ENCODE peak calls at places on chromosomes 4 and X, in five cellular contexts. G is fibroblast of mammary gland, E is brain microvascular endothelial cell, A is mucosa of descending colon, T is NB4. N is an unnamed sample.

GRCh38 chr4:143559757-143560147 is 46.2 kb downstream of the SMARCA5 start:
- DNase-seq in G (peak), E (no peak), A (no peak), T (no peak), N (no peak)

GRCh38 chr4:78310732-78311100 is 240.9 kb upstream of the ANXA3 start:
- DNase-seq in G (no peak), E (no peak), A (no peak), T (no peak), N (no peak)

GRCh38 chr4:89837385-89837995 is 529 bp upstream of the SNCA start:
- DNase-seq in G (peak), E (peak), A (peak), T (no peak), N (peak)

GRCh38 chr4:84966382-84967291 is at the start of gene WDFY3:
- DNase-seq in G (peak), E (peak), A (peak), T (peak), N (peak)

GRCh38 chr4:19883841-19884240 is 367.9 kb upstream of the SLIT2 start:
- DNase-seq in G (peak), E (no peak), A (no peak), T (no peak), N (peak)

GRCh38 chr4:111267786-111268185 is 644.9 kb upstream of the PITX2 start:
- DNase-seq in G (no peak), E (no peak), A (no peak), T (no peak), N (no peak)

GRCh38 chrX:66013195-66013816 is 26.6 kb downstream of the VSIG4 start:
- DNase-seq in G (no peak), E (no peak), A (no peak), T (peak), N (no peak)

GRCh38 chr4:81166431-81166830 is 48.6 kb downstream of the PRKG2 start:
- DNase-seq in G (peak), E (no peak), A (no peak), T (no peak), N (no peak)

GRCh38 chrX:71533850-71534515 is 1.1 kb downstream of the OGT start:
- DNase-seq in G (peak), E (peak), A (peak), T (peak), N (peak)

GRCh38 chr4:52869196-52869595 is 7.1 kb downstream of the RASL11B start:
- DNase-seq in G (peak), E (no peak), A (peak), T (no peak), N (peak)

GRCh38 chr4:123603165-123603564 is 206.6 kb downstream of the SPRY1 start:
- DNase-seq in G (peak), E (peak), A (peak), T (peak), N (peak)

GRCh38 chr4:42627887-42628646 is 28.8 kb downstream of the ATP8A1 start:
- DNase-seq in G (peak), E (no peak), A (peak), T (peak), N (no peak)

GRCh38 chrX:94758130-94758529 is 1084.1 kb downstream of the FAM133A start:
- DNase-seq in G (no peak), E (no peak), A (no peak), T (no peak), N (no peak)

GRCh38 chr4:111283066-111283677 is 660.3 kb upstream of the PITX2 start:
- DNase-seq in G (peak), E (peak), A (peak), T (peak), N (peak)

GRCh38 chrX:20309796-20310195 is 43.1 kb upstream of the RPS6KA3 start:
- DNase-seq in G (no peak), E (peak), A (no peak), T (no peak), N (no peak)

GRCh38 chr4:24924309-24924781 is 11.5 kb upstream of the CCDC149 start:
- DNase-seq in G (peak), E (peak), A (no peak), T (no peak), N (peak)

GRCh38 chrX:129572422-129572821 is 32.4 kb downstream of the OCRL start:
- DNase-seq in G (no peak), E (no peak), A (no peak), T (no peak), N (no peak)

GRCh38 chr4:85515701-85516100 is 40.8 kb downstream of the ARHGAP24 start:
- DNase-seq in G (no peak), E (no peak), A (no peak), T (no peak), N (no peak)

GRCh38 chr4:25439913-25440477 is 62.9 kb downstream of the ANAPC4 start:
- DNase-seq in G (peak), E (peak), A (peak), T (peak), N (peak)

GRCh38 chrX:105653891-105654290 is 168.4 kb upstream of the NRK start:
- DNase-seq in G (peak), E (peak), A (no peak), T (no peak), N (peak)

GRCh38 chrX:111262086-111262485 is 8.2 kb downstream of the CAPN6 start:
- DNase-seq in G (peak), E (no peak), A (no peak), T (no peak), N (peak)

GRCh38 chrX:117972681-117973080 is 143.9 kb downstream of the KLHL13 start:
- DNase-seq in G (no peak), E (no peak), A (no peak), T (no peak), N (no peak)

GRCh38 chrX:115350696-115351408 is 61.3 kb downstream of the LUZP4 start:
- DNase-seq in G (no peak), E (no peak), A (no peak), T (no peak), N (no peak)
- H3K4me3 ChIP-seq in G (no peak), E (no peak), A (no peak), T (no peak), N (no peak)

DNA sequence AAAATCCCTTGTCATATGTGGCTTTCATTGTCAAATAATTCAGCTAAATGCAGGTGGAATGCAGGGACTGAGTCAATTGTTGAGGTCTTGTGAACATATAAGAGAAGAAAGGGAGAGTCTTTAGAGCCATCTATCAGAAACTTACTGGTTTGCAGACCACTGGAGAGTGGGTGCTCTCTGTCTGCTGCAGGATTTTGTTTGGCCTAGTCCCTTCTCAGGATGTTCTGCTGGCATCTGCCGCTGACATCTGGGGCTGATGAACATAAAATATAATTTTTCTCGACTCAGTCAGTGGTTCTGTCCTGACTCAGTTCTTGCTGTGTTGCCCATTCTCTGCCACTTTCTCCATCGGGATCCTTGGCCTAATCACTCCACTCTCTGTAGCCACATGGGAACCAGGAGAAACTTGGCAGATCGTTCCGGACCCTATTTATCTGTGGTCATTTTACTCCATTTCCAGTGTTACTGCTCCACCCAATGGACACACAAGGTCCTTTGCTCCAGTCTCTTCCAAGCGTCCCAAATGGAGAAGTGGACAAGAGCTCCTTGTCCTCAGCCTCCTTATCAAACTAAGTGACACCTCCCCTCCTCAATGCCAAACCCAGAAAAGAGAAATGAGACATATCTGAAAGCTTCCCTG is 436.2 kb downstream of the FAT4 start:
- DNase-seq in G (peak), E (peak), A (peak), T (no peak), N (peak)
- TF ChIP-seq CTCF in G (peak), E (peak), A (no peak), T (no peak), N (peak)

GRCh38 chrX:46599051-46599560 is 25.5 kb downstream of the CHST7 start:
- DNase-seq in G (no peak), E (no peak), A (no peak), T (no peak), N (peak)

GRCh38 chrX:46601283-46601682 is 27.7 kb downstream of the CHST7 start:
- DNase-seq in G (peak), E (peak), A (no peak), T (no peak), N (peak)

GRCh38 chrX:46607916-46608315 is 34.4 kb downstream of the CHST7 start:
- DNase-seq in G (no peak), E (no peak), A (no peak), T (no peak), N (no peak)

GRCh38 chrX:46597774-46598173 is 24.2 kb downstream of the CHST7 start:
- DNase-seq in G (no peak), E (no peak), A (no peak), T (no peak), N (no peak)

GRCh38 chrX:46602468-46603102 is 29.0 kb downstream of the CHST7 start:
- DNase-seq in G (no peak), E (no peak), A (no peak), T (no peak), N (no peak)
- H3K4me3 ChIP-seq in G (no peak), E (no peak), A (no peak), T (no peak), N (no peak)

GRCh38 chrX:142804085-142804484 is 221.6 kb upstream of the SPANXN4 start:
- DNase-seq in G (no peak), E (no peak), A (peak), T (peak), N (no peak)
- TF ChIP-seq CTCF in G (no peak), E (no peak), A (no peak), T (peak), N (no peak)

GRCh38 chrX:4314586-4314985 is 601.1 kb upstream of the PRKX start:
- DNase-seq in G (no peak), E (no peak), A (no peak), T (no peak), N (no peak)
- H3K4me3 ChIP-seq in G (no peak), E (no peak), A (no peak), T (no peak), N (no peak)

GRCh38 chr4:39178706-39179105 is 3.6 kb upstream of the WDR19 start:
- DNase-seq in G (no peak), E (no peak), A (no peak), T (no peak), N (peak)

GRCh38 chr4:39181520-39181904 is 817 bp upstream of the WDR19 start:
- DNase-seq in G (peak), E (no peak), A (peak), T (no peak), N (no peak)

GRCh38 chr4:39179681-39180080 is 2.6 kb upstream of the WDR19 start:
- DNase-seq in G (no peak), E (no peak), A (no peak), T (no peak), N (no peak)

GRCh38 chr4:39181905-39182638 is at the start of gene WDR19:
- DNase-seq in G (peak), E (peak), A (peak), T (peak), N (peak)
- TF ChIP-seq CTCF in G (peak), E (peak), A (no peak), T (peak), N (peak)

GRCh38 chrX:40663880-40664630 is 16.7 kb upstream of the CXorf38 start:
- DNase-seq in G (peak), E (peak), A (no peak), T (no peak), N (peak)

GRCh38 chrX:40660381-40660780 is 13.0 kb upstream of the CXorf38 start:
- DNase-seq in G (no peak), E (no peak), A (no peak), T (no peak), N (no peak)

GRCh38 chrX:40661489-40661888 is 14.1 kb upstream of the CXorf38 start:
- DNase-seq in G (no peak), E (no peak), A (no peak), T (no peak), N (no peak)

DNA sequence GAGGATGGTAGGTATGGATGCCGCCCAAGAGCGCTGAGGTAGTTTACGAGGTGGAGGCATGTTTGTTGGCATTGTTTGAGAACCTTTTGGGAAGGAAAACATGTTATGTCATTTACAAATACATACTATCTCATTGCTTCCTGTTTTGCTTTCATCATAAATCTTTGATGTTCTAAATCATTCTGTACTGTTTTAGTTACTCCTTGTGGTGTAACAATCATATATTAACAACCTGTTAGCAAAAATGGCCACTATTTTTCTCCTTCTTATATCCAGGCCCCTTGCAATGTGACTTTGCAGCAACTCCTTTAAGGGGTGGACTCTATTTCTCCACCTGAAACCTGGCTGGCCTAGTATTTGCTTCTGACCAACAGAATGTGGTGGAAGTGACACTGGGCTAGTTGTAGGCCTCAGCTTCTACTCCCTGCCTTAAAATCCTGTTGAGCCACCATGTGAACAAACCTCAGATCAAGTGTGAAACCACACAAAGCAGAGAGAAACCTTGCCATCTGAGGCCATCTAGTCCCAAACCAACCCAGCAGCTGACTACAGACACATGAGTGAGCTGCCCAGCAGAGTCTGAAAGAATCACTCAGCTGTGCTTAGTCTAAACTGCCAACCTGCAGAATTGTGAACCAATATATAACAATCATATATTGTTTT is 15.8 kb upstream of the CXorf38 start:
- DNase-seq in G (no peak), E (no peak), A (no peak), T (no peak), N (no peak)
- H3K4me3 ChIP-seq in G (no peak), E (no peak), A (no peak), T (no peak), N (no peak)